ENCODE peak calls at places on chromosomes 11 and 22, in six cellular contexts. One of them, this sample, is unnamed.
A peak's percentile ranks its signal among the peaks of the same experiment; 100 is the strongest.

GRCh38 chr11:12007769-12008737 is at the start of gene DKK3:
- DNase-seq in GM12892: no peak
- DNase-seq in GM12878: no peak
- DNase-seq in HepG2: no peak
- DNase-seq in K562: no peak
- DNase-seq in H1: no peak
- DNase-seq in this sample: no peak

GRCh38 chr22:46754110-46754799 is 8.2 kb upstream of the TBC1D22A start:
- DNase-seq in GM12892: no peak
- DNase-seq in GM12878: no peak
- DNase-seq in HepG2: peak; percentile 92
- DNase-seq in K562: peak; percentile 79
- DNase-seq in H1: no peak
- DNase-seq in this sample: no peak

GRCh38 chr11:79173615-79174014 is 267.2 kb downstream of the TENM4 start:
- DNase-seq in GM12892: no peak
- DNase-seq in GM12878: no peak
- DNase-seq in HepG2: no peak
- DNase-seq in K562: no peak
- DNase-seq in H1: no peak
- DNase-seq in this sample: no peak

GRCh38 chr11:937853-938261 is 12.2 kb downstream of the AP2A2 start:
- DNase-seq in GM12892: no peak
- DNase-seq in GM12878: no peak
- DNase-seq in HepG2: no peak
- DNase-seq in K562: peak; percentile 48
- DNase-seq in H1: no peak
- DNase-seq in this sample: no peak

GRCh38 chr22:31637375-31637937 is 24.6 kb downstream of the PISD start:
- DNase-seq in GM12892: peak; percentile 57
- DNase-seq in GM12878: no peak
- DNase-seq in HepG2: no peak
- DNase-seq in K562: no peak
- DNase-seq in H1: no peak
- DNase-seq in this sample: peak; percentile 58

GRCh38 chr11:117182551-117182935 is 4.0 kb downstream of the SIDT2 start:
- DNase-seq in GM12892: no peak
- DNase-seq in GM12878: no peak
- DNase-seq in HepG2: no peak
- DNase-seq in K562: no peak
- DNase-seq in H1: no peak
- DNase-seq in this sample: no peak

GRCh38 chr22:29830585-29830984 is 7.5 kb downstream of the ASCC2 start:
- DNase-seq in GM12892: no peak
- DNase-seq in GM12878: no peak
- DNase-seq in HepG2: no peak
- DNase-seq in K562: no peak
- DNase-seq in H1: no peak
- DNase-seq in this sample: no peak

GRCh38 chr22:46043816-46044717 is 67.1 kb upstream of the WNT7B start:
- DNase-seq in GM12892: no peak
- DNase-seq in GM12878: no peak
- DNase-seq in HepG2: no peak
- DNase-seq in K562: no peak
- DNase-seq in H1: no peak
- DNase-seq in this sample: no peak

GRCh38 chr11:70506986-70507385 is 108.7 kb downstream of the CTTN start:
- DNase-seq in GM12892: no peak
- DNase-seq in GM12878: no peak
- DNase-seq in HepG2: no peak
- DNase-seq in K562: no peak
- DNase-seq in H1: no peak
- DNase-seq in this sample: no peak

GRCh38 chr11:70210051-70210501 is 7.0 kb downstream of the FADD start:
- DNase-seq in GM12892: no peak
- DNase-seq in GM12878: no peak
- DNase-seq in HepG2: no peak
- DNase-seq in K562: no peak
- DNase-seq in H1: no peak
- DNase-seq in this sample: no peak

GRCh38 chr11:64088159-64089026 is 52.7 kb downstream of the FLRT1 start:
- DNase-seq in GM12892: no peak
- DNase-seq in GM12878: no peak
- DNase-seq in HepG2: peak; percentile 45
- DNase-seq in K562: no peak
- DNase-seq in H1: peak; percentile 38
- DNase-seq in this sample: peak; percentile 50

GRCh38 chr22:47687364-47687655 is 924.9 kb downstream of the TBC1D22A start:
- DNase-seq in GM12892: no peak
- DNase-seq in GM12878: no peak
- DNase-seq in HepG2: no peak
- DNase-seq in K562: no peak
- DNase-seq in H1: no peak
- DNase-seq in this sample: no peak

GRCh38 chr11:27471067-27471587 is 1.5 kb downstream of the LGR4 start:
- DNase-seq in GM12892: no peak
- DNase-seq in GM12878: no peak
- DNase-seq in HepG2: peak; percentile 21
- DNase-seq in K562: no peak
- DNase-seq in H1: no peak
- DNase-seq in this sample: no peak

GRCh38 chr11:8257003-8257664 is 6.5 kb downstream of the LMO1 start:
- DNase-seq in GM12892: no peak
- DNase-seq in GM12878: no peak
- DNase-seq in HepG2: no peak
- DNase-seq in K562: no peak
- DNase-seq in H1: no peak
- DNase-seq in this sample: no peak

GRCh38 chr11:15501566-15501965 is 386.8 kb downstream of the INSC start:
- DNase-seq in GM12892: no peak
- DNase-seq in GM12878: no peak
- DNase-seq in HepG2: no peak
- DNase-seq in K562: no peak
- DNase-seq in H1: no peak
- DNase-seq in this sample: no peak

GRCh38 chr22:25368271-25368670 is 148.8 kb downstream of the CRYBB2 start:
- DNase-seq in GM12892: no peak
- DNase-seq in GM12878: no peak
- DNase-seq in HepG2: no peak
- DNase-seq in K562: no peak
- DNase-seq in H1: no peak
- DNase-seq in this sample: no peak

GRCh38 chr11:66956689-66957290 is 1.4 kb downstream of the PC start:
- DNase-seq in GM12892: no peak
- DNase-seq in GM12878: no peak
- DNase-seq in HepG2: peak; percentile 65
- DNase-seq in K562: no peak
- DNase-seq in H1: no peak
- DNase-seq in this sample: no peak

GRCh38 chr22:29559853-29560252 is 6.3 kb upstream of the THOC5 start:
- DNase-seq in GM12892: no peak
- DNase-seq in GM12878: no peak
- DNase-seq in HepG2: no peak
- DNase-seq in K562: no peak
- DNase-seq in H1: no peak
- DNase-seq in this sample: no peak

GRCh38 chr11:17490232-17490631 is 13.6 kb upstream of the ABCC8 start:
- DNase-seq in GM12892: no peak
- DNase-seq in GM12878: no peak
- DNase-seq in HepG2: no peak
- DNase-seq in K562: no peak
- DNase-seq in H1: no peak
- DNase-seq in this sample: no peak

GRCh38 chr22:44722611-44723010 is 20.6 kb downstream of the PRR5 start:
- DNase-seq in GM12892: no peak
- DNase-seq in GM12878: no peak
- DNase-seq in HepG2: no peak
- DNase-seq in K562: no peak
- DNase-seq in H1: no peak
- DNase-seq in this sample: no peak

GRCh38 chr22:43232445-43232844 is 45.5 kb upstream of the TTLL12 start:
- DNase-seq in GM12892: no peak
- DNase-seq in GM12878: no peak
- DNase-seq in HepG2: no peak
- DNase-seq in K562: no peak
- DNase-seq in H1: no peak
- DNase-seq in this sample: no peak

GRCh38 chr22:33418483-33418882 is 360.3 kb upstream of the SYN3 start:
- DNase-seq in GM12892: no peak
- DNase-seq in GM12878: no peak
- DNase-seq in HepG2: no peak
- DNase-seq in K562: no peak
- DNase-seq in H1: no peak
- DNase-seq in this sample: no peak

GRCh38 chr22:38824587-38824986 is 19.2 kb downstream of the NPTXR start:
- DNase-seq in GM12892: peak; percentile 63
- DNase-seq in GM12878: no peak
- DNase-seq in HepG2: peak; percentile 73
- DNase-seq in K562: peak; percentile 67
- DNase-seq in H1: peak; percentile 61
- DNase-seq in this sample: peak; percentile 71

GRCh38 chr11:72231396-72232259 is 7.1 kb downstream of the INPPL1 start:
- DNase-seq in GM12892: no peak
- DNase-seq in GM12878: no peak
- DNase-seq in HepG2: no peak
- DNase-seq in K562: no peak
- DNase-seq in H1: no peak
- DNase-seq in this sample: no peak

DNA sequence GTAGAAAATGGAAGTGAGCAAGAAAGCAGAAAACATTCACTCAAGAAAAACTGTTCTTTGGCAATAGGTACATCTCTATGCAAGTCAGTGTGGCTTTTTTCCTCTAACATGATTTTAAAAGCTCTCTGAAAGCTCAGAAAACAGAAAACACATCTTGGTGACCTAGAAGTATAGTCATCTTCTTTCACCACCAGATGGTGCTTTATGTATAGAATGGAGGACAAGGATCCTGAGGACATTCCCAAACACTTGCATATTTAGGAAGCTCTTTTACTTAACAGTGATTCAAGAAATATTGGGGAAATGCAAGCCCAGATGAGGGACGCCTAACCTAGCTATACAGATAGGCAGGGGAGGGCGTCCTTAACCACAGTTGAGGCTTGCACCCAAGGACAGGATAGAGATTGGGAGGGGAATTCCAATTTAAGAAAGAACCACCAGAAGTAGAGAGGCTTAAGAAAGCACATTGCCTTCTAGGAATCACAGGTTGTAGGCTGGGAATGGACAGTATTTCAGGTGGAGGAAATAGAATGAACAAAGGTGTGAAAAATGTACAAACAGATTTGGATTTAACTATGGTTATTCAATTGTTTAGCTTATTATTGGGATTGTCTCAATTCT is 13.8 kb upstream of the CCDC81 start:
- DNase-seq in GM12892: no peak
- DNase-seq in GM12878: no peak
- DNase-seq in HepG2: peak; percentile 6
- DNase-seq in K562: no peak
- DNase-seq in H1: no peak
- DNase-seq in this sample: no peak
- TF ChIP-seq POLR2A in GM12892: no peak
- TF ChIP-seq POLR2A in GM12878: no peak
- TF ChIP-seq POLR2A in HepG2: no peak
- TF ChIP-seq POLR2A in K562: no peak
- TF ChIP-seq POLR2A in H1: no peak
- TF ChIP-seq POLR2A in this sample: no peak

DNA sequence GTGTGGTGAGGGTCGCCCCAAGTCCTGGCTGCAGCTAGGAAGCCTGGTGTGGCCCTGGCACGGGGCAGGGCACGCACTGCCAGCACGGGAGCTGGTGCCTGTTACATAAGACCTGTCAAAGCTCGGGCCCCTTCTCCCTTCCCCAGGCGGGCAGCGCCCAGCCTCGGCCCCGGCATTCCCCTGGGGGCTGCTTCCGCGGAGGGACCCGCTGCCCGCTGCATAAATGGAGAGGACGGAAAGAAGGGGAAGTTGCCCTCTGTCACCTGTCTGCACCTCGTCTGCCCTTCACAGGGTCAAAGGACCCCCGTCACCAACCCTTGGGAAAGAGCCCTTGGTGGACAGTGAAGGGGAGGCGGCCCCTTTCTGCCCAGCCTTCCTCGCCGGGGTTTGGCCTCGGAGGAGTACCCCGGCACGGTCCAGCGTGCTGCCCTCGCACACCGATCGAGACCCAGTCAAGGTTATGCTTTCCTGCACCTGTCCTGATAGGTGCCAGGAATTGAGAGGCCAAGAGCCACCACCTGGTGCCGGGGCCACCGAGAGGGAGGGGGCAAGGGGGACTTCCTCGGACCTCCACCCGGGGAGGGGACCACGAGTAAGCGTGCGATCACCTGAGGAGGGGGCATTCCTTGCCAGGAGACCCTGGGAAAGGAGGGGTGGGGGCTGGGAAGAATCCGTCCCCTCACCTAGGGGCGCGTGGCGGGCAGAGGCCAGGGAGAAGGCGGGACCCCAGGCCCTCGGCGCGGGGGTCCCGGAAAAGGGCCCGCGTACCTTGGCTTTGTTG is 16.8 kb upstream of the MFRP start:
- DNase-seq in GM12892: no peak
- DNase-seq in GM12878: no peak
- DNase-seq in HepG2: no peak
- DNase-seq in K562: no peak
- DNase-seq in H1: no peak
- DNase-seq in this sample: no peak
- TF ChIP-seq TAF1 in GM12892: no peak
- TF ChIP-seq TAF1 in GM12878: no peak
- TF ChIP-seq TAF1 in HepG2: no peak
- TF ChIP-seq TAF1 in K562: no peak
- TF ChIP-seq TAF1 in H1: no peak
- TF ChIP-seq TAF1 in this sample: no peak

GRCh38 chr11:133075351-133075750 is 456.9 kb downstream of the OPCML start:
- DNase-seq in GM12892: no peak
- DNase-seq in GM12878: no peak
- DNase-seq in HepG2: no peak
- DNase-seq in K562: no peak
- DNase-seq in H1: no peak
- DNase-seq in this sample: no peak
- TF ChIP-seq POLR2AphosphoS5 in GM12892: no peak
- TF ChIP-seq POLR2AphosphoS5 in GM12878: no peak
- TF ChIP-seq POLR2AphosphoS5 in HepG2: no peak
- TF ChIP-seq POLR2AphosphoS5 in K562: no peak
- TF ChIP-seq POLR2AphosphoS5 in H1: no peak
- TF ChIP-seq POLR2AphosphoS5 in this sample: no peak

DNA sequence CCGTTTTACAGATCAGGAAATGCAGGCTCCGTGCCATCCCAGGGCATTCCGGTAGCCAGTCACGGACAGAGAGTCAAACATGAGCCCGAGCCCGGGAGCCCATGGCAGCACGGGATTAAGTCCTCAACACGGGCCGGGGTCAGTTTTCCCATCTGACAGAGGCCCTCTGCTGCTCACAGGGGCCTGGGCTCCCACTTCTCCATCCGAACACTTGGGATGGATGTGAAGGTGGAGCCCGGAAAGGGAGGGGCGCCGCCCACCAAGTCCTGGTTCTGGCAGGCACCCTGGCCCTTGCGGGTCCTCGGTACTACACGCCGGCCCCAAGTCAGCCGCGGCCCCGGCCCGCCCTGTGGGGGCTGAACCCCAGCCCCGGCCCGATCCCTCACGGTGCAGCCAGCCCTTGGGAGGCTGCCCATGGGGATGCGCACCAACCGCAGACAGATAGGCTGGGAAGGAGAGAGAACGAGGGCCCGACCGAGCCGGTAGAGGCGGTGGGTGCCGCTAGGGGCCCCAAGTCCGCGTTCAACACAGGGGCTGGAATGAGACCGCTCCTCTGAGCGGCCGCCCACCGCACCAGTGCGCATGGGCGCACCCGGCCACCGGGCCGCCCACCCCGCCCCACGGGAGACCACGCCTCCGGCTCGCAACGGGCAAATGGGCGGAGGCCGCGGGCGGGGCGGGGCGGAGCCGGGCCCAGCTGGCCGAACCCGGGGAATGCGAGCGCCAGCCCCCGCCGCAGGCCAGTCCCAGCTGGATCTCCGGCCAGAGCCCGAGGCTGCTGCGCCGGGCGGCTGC is at the start of gene CAPN5:
- DNase-seq in GM12892: peak; percentile 97
- DNase-seq in GM12878: no peak
- DNase-seq in HepG2: peak; percentile 79
- DNase-seq in K562: peak; percentile 98
- DNase-seq in H1: peak; percentile 84
- DNase-seq in this sample: peak; percentile 98
- TF ChIP-seq POLR2A in GM12892: no peak
- TF ChIP-seq POLR2A in GM12878: peak; percentile 59
- TF ChIP-seq POLR2A in HepG2: no peak
- TF ChIP-seq POLR2A in K562: no peak
- TF ChIP-seq POLR2A in H1: no peak
- TF ChIP-seq POLR2A in this sample: no peak

This sample was measured in GM12891.